ENCODE peak calls at places on chromosomes 16 and 17, in nine cellular contexts. O, R, M, G, H, P, K, Q and Z are unnamed samples.

GRCh38 chr17:72419866-72420774 is 299.3 kb downstream of the SOX9 start:
- DNase-seq in O (no peak), R (no peak), M (no peak), G (peak; percentile 94), H (no peak), P (no peak), K (no peak), Q (peak; percentile 21), Z (no peak)

GRCh38 chr17:47013341-47013740 is 34.3 kb upstream of the RPRML start:
- DNase-seq in O (no peak), R (no peak), M (no peak), G (no peak), H (no peak), P (no peak), K (peak; percentile 81), Q (no peak), Z (no peak)

GRCh38 chr17:65243838-65244237 is 106.7 kb downstream of the RGS9 start:
- DNase-seq in O (peak; percentile 42), R (peak; percentile 35), M (no peak), G (no peak), H (no peak), P (no peak), K (peak; percentile 56), Q (no peak), Z (peak; percentile 36)

GRCh38 chr16:10624527-10624926 is 44.1 kb upstream of the EMP2 start:
- DNase-seq in O (no peak), R (no peak), M (no peak), G (no peak), H (peak; percentile 74), P (no peak), K (no peak), Q (no peak), Z (no peak)

GRCh38 chr16:3044708-3045107 is 1.7 kb upstream of the MMP25 start:
- DNase-seq in O (no peak), R (no peak), M (no peak), G (no peak), H (no peak), P (no peak), K (no peak), Q (no peak), Z (no peak)

GRCh38 chr16:77594798-77595625 is 127.3 kb upstream of the NUDT7 start:
- DNase-seq in O (no peak), R (no peak), M (no peak), G (no peak), H (no peak), P (no peak), K (no peak), Q (no peak), Z (no peak)

GRCh38 chr16:25838724-25839186 is 147.0 kb downstream of the HS3ST4 start:
- DNase-seq in O (peak; percentile 26), R (no peak), M (no peak), G (peak; percentile 52), H (peak; percentile 31), P (peak; percentile 8), K (peak; percentile 53), Q (no peak), Z (peak; percentile 67)

GRCh38 chr17:17826340-17826708 is 10.5 kb downstream of the SREBF1 start:
- DNase-seq in O (no peak), R (no peak), M (no peak), G (no peak), H (no peak), P (no peak), K (no peak), Q (no peak), Z (no peak)

GRCh38 chr16:22967696-22968095 is 153.7 kb downstream of the HS3ST2 start:
- DNase-seq in O (no peak), R (no peak), M (no peak), G (no peak), H (no peak), P (no peak), K (no peak), Q (no peak), Z (no peak)

GRCh38 chr16:77298638-77299360 is 99.6 kb downstream of the SYCE1L start:
- DNase-seq in O (no peak), R (no peak), M (no peak), G (no peak), H (peak; percentile 74), P (no peak), K (peak; percentile 95), Q (peak; percentile 27), Z (peak; percentile 96)

GRCh38 chr16:52861614-52862022 is 191.1 kb downstream of the CHD9NB start:
- DNase-seq in O (no peak), R (no peak), M (no peak), G (no peak), H (peak; percentile 40), P (peak; percentile 27), K (no peak), Q (no peak), Z (peak; percentile 0)

GRCh38 chr17:61431594-61432311 is 20.5 kb upstream of the TBX4 start:
- DNase-seq in O (no peak), R (no peak), M (no peak), G (no peak), H (no peak), P (no peak), K (peak; percentile 53), Q (no peak), Z (peak; percentile 90)

GRCh38 chr17:4176803-4177472 is 33.9 kb downstream of the CYB5D2 start:
- DNase-seq in O (peak; percentile 57), R (no peak), M (no peak), G (no peak), H (no peak), P (no peak), K (no peak), Q (no peak), Z (no peak)

GRCh38 chr17:76734080-76734840 is 2.9 kb downstream of the SRSF2 start:
- DNase-seq in O (no peak), R (no peak), M (no peak), G (peak; percentile 37), H (no peak), P (no peak), K (no peak), Q (no peak), Z (peak; percentile 61)

GRCh38 chr16:50644730-50645129 is 36.4 kb downstream of the SNX20 start:
- DNase-seq in O (peak; percentile 74), R (no peak), M (no peak), G (peak; percentile 48), H (peak; percentile 57), P (no peak), K (peak; percentile 76), Q (peak; percentile 33), Z (peak; percentile 21)
- TF ChIP-seq CTCF in O (peak; percentile 37), R (no peak), M (no peak), G (peak; percentile 42), H (peak; percentile 68), P (no peak), K (peak; percentile 62), Q (peak; percentile 42), Z (peak; percentile 38)

DNA sequence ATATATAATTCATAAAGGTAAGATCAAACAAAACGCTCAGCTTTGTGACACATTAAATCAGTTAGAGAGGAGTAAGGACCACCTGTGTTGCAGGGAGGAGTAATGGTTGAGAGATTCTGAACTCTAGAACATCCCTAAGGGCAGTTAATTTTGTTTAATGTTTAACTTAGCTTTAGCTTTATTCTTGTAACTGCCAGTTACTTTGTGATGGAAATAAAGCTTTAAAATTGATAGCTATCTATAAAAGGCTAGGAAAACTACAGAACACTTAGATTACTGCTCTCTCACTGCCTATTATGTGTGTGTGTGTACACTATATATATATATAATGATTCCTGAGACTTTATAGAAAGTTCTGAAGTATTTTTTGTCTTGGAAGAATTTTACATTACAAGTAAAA is 37.8 kb downstream of the PTRH2 start:
- DNase-seq in O (no peak), R (no peak), M (no peak), G (no peak), H (no peak), P (no peak), K (no peak), Q (no peak), Z (no peak)
- TF ChIP-seq CTCF in O (no peak), R (no peak), M (no peak), G (no peak), H (no peak), P (no peak), K (no peak), Q (no peak), Z (no peak)

GRCh38 chr16:85823328-85823920 is 23.9 kb downstream of the COX4I1 start:
- DNase-seq in O (no peak), R (no peak), M (no peak), G (no peak), H (no peak), P (no peak), K (no peak), Q (no peak), Z (no peak)

GRCh38 chr16:85828166-85828565 is 28.7 kb downstream of the COX4I1 start:
- DNase-seq in O (no peak), R (no peak), M (no peak), G (no peak), H (no peak), P (no peak), K (no peak), Q (no peak), Z (no peak)

GRCh38 chr16:85826686-85827247 is 27.3 kb downstream of the COX4I1 start:
- DNase-seq in O (no peak), R (no peak), M (no peak), G (no peak), H (no peak), P (no peak), K (no peak), Q (no peak), Z (no peak)

GRCh38 chr16:85824161-85825135 is 25.0 kb downstream of the COX4I1 start:
- DNase-seq in O (no peak), R (no peak), M (no peak), G (peak; percentile 26), H (no peak), P (no peak), K (no peak), Q (no peak), Z (no peak)

DNA sequence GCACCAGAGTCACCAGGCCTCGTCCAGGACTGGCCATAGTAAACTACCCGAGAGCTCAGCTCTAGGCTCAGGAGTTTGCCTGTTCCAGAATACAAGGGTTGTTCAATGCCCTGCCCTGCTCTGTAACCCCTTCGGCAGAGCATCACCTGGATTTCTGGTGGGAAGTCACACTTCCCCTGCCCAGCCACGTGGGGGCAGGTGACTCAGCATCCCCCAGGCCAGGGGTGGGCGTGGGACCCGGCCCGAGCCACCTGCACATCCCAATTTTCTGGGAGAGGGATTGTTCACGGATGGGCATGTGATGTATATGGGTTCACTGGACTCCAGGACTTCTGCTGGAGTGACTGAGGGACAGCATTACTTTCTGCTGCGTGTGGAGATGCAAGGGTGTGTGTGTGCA is 25.8 kb downstream of the COX4I1 start:
- DNase-seq in O (no peak), R (no peak), M (no peak), G (no peak), H (peak; percentile 30), P (no peak), K (no peak), Q (no peak), Z (no peak)
- TF ChIP-seq CTCF in O (no peak), R (no peak), M (no peak), G (peak; percentile 35), H (peak; percentile 40), P (peak; percentile 18), K (no peak), Q (no peak), Z (peak; percentile 9)

DNA sequence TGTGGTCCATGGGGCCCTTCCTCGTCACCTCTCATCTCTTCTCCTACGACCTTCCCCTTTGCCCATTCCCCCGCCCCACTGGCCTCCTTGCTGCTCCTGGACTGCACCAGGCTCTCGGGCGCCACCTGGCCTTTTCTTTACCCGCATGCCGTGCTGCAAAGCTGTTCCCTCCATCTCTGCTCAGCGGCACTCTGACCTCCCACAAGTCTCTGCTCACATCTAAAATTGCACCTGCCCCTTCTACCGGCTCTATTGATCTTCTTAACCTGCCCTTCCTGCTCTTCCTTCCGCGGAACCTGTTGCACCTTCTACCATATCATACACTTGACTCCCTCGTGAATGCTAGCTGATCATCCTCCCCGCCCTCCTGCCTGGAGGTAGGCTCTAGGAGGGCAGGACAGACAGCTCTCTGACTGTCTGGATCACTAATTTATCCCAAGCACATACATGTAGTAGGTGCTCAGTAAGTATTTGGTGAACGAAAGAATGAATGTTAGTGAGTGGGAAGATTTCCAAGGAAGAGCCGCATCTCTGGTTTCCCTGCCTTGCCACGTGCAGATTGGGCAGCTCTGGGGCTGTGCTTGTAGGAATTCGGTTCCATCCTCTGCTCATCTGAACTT is 17.3 kb downstream of the DNAH17 start:
- DNase-seq in O (peak; percentile 42), R (no peak), M (no peak), G (no peak), H (peak; percentile 54), P (no peak), K (no peak), Q (no peak), Z (no peak)
- TF ChIP-seq CTCF in O (peak; percentile 40), R (no peak), M (no peak), G (no peak), H (peak; percentile 42), P (no peak), K (no peak), Q (no peak), Z (peak; percentile 12)